ENCODE peak calls at places on chromosomes 3 and 15, in four cellular contexts. One of them, this sample, is unnamed.

GRCh38 chr15:75606711-75607684 is 18.5 kb downstream of the SNUPN start:
- DNase-seq in ACHN: no peak
- DNase-seq in H54: no peak
- DNase-seq in EH: peak; percentile 66
- DNase-seq in this sample: no peak

GRCh38 chr3:28171962-28172361 is 69.5 kb upstream of the CMC1 start:
- DNase-seq in ACHN: no peak
- DNase-seq in H54: no peak
- DNase-seq in EH: no peak
- DNase-seq in this sample: no peak

GRCh38 chr3:64459711-64460110 is 228.1 kb downstream of the ADAMTS9 start:
- DNase-seq in ACHN: no peak
- DNase-seq in H54: no peak
- DNase-seq in EH: peak; percentile 37
- DNase-seq in this sample: no peak

GRCh38 chr3:40237892-40238571 is 71.5 kb upstream of the EIF1B start:
- DNase-seq in ACHN: no peak
- DNase-seq in H54: no peak
- DNase-seq in EH: peak; percentile 12
- DNase-seq in this sample: no peak

GRCh38 chr3:54713455-54713854 is 214.4 kb downstream of the LRTM1 start:
- DNase-seq in ACHN: no peak
- DNase-seq in H54: no peak
- DNase-seq in EH: no peak
- DNase-seq in this sample: no peak

GRCh38 chr3:60073228-60073627 is 1023.4 kb upstream of the CFAP20DC start:
- DNase-seq in ACHN: no peak
- DNase-seq in H54: no peak
- DNase-seq in EH: no peak
- DNase-seq in this sample: no peak

GRCh38 chr15:85168642-85169173 is 187.1 kb downstream of the PDE8A start:
- DNase-seq in ACHN: peak; percentile 43
- DNase-seq in H54: no peak
- DNase-seq in EH: peak; percentile 10
- DNase-seq in this sample: no peak

GRCh38 chr15:83312046-83312445 is 27.6 kb upstream of the BNC1 start:
- DNase-seq in ACHN: no peak
- DNase-seq in H54: no peak
- DNase-seq in EH: peak; percentile 48
- DNase-seq in this sample: peak; percentile 100

GRCh38 chr3:85081191-85081895 is 122.6 kb downstream of the CADM2 start:
- DNase-seq in ACHN: no peak
- DNase-seq in H54: no peak
- DNase-seq in EH: no peak
- DNase-seq in this sample: no peak

GRCh38 chr15:101293122-101293521 is 1.9 kb downstream of the SNRPA1 start:
- DNase-seq in ACHN: no peak
- DNase-seq in H54: no peak
- DNase-seq in EH: no peak
- DNase-seq in this sample: no peak

GRCh38 chr3:18062289-18063025 is 320.0 kb upstream of the TBC1D5 start:
- DNase-seq in ACHN: no peak
- DNase-seq in H54: peak; percentile 40
- DNase-seq in EH: peak; percentile 47
- DNase-seq in this sample: no peak

GRCh38 chr15:60340207-60340921 is 57.4 kb downstream of the ANXA2 start:
- DNase-seq in ACHN: no peak
- DNase-seq in H54: no peak
- DNase-seq in EH: peak; percentile 57
- DNase-seq in this sample: no peak

GRCh38 chr15:31024330-31024729 is 32.9 kb upstream of the MTMR10 start:
- DNase-seq in ACHN: peak; percentile 96
- DNase-seq in H54: peak; percentile 72
- DNase-seq in EH: peak; percentile 99
- DNase-seq in this sample: peak; percentile 90

GRCh38 chr15:69912116-69912515 is 185.6 kb downstream of the TLE3 start:
- DNase-seq in ACHN: no peak
- DNase-seq in H54: no peak
- DNase-seq in EH: no peak
- DNase-seq in this sample: no peak

GRCh38 chr15:100201376-100202280 is 140.1 kb downstream of the ADAMTS17 start:
- DNase-seq in ACHN: no peak
- DNase-seq in H54: no peak
- DNase-seq in EH: no peak
- DNase-seq in this sample: no peak

GRCh38 chr15:80266113-80266512 is 14.1 kb upstream of the CTXND1 start:
- DNase-seq in ACHN: no peak
- DNase-seq in H54: no peak
- DNase-seq in EH: no peak
- DNase-seq in this sample: no peak

GRCh38 chr15:99958426-99959097 is 225.3 kb upstream of the LYSMD4 start:
- DNase-seq in ACHN: no peak
- DNase-seq in H54: no peak
- DNase-seq in EH: no peak
- DNase-seq in this sample: no peak

GRCh38 chr3:67386446-67386845 is 268.0 kb downstream of the SUCLG2 start:
- DNase-seq in ACHN: no peak
- DNase-seq in H54: no peak
- DNase-seq in EH: no peak
- DNase-seq in this sample: no peak

GRCh38 chr3:126502656-126503055 is 14.9 kb downstream of the UROC1 start:
- DNase-seq in ACHN: no peak
- DNase-seq in H54: no peak
- DNase-seq in EH: no peak
- DNase-seq in this sample: no peak

GRCh38 chr3:182212479-182213076 is 500.9 kb downstream of the SOX2 start:
- DNase-seq in ACHN: peak; percentile 90
- DNase-seq in H54: peak; percentile 42
- DNase-seq in EH: no peak
- DNase-seq in this sample: peak; percentile 99

GRCh38 chr3:169494982-169495381 is 168.5 kb downstream of the MECOM start:
- DNase-seq in ACHN: no peak
- DNase-seq in H54: no peak
- DNase-seq in EH: no peak
- DNase-seq in this sample: no peak

GRCh38 chr3:40309925-40310635 is 573 bp downstream of the EIF1B start:
- DNase-seq in ACHN: peak; percentile 32
- DNase-seq in H54: peak; percentile 24
- DNase-seq in EH: peak; percentile 60
- DNase-seq in this sample: peak; percentile 7

GRCh38 chr3:61771976-61772375 is 210.6 kb downstream of the PTPRG start:
- DNase-seq in ACHN: no peak
- DNase-seq in H54: no peak
- DNase-seq in EH: peak; percentile 16
- DNase-seq in this sample: no peak

GRCh38 chr3:49570033-49570654 is 15.9 kb downstream of the BSN start:
- DNase-seq in ACHN: no peak
- DNase-seq in H54: no peak
- DNase-seq in EH: no peak
- DNase-seq in this sample: no peak